ENCODE peak calls at places on chromosomes 5 and 9, in nine cellular contexts. R is nephron progenitor cell, I is transverse colon, G is AG04450, N is GM10248, C is uterus, O is AG04449, Y is choroid plexus epithelial cell, X is OCI-LY7. Z is an unnamed sample.

GRCh38 chr9:137390553-137391410 is 32.2 kb downstream of the EXD3 start:
- DNase-seq in G (no peak), I (peak), C (no peak), X (no peak), N (no peak), Y (no peak), O (no peak), R (no peak), Z (no peak)

GRCh38 chr5:65695896-65696295 is 26.0 kb downstream of the SGTB start:
- DNase-seq in O (no peak), N (no peak), R (no peak), C (no peak), G (no peak), I (no peak), Y (no peak), X (no peak), Z (no peak)

GRCh38 chr5:143851383-143851782 is 39.4 kb downstream of the HMHB1 start:
- DNase-seq in N (no peak), C (no peak), G (no peak), Y (no peak), O (no peak), R (no peak), X (no peak), I (no peak), Z (no peak)

GRCh38 chr5:103256178-103256577 is 2.4 kb upstream of the MACIR start:
- DNase-seq in N (no peak), C (no peak), X (no peak), Y (no peak), R (no peak), I (no peak), G (no peak), O (no peak), Z (no peak)

GRCh38 chr5:74040065-74040551 is 414.1 kb downstream of the ARHGEF28 start:
- DNase-seq in I (no peak), G (peak), C (no peak), R (no peak), N (no peak), X (no peak), O (peak), Y (peak), Z (no peak)

GRCh38 chr5:141677415-141677814 is 4.6 kb downstream of the ARAP3 start:
- DNase-seq in N (no peak), R (peak), Y (no peak), O (no peak), I (no peak), X (peak), C (no peak), G (no peak), Z (no peak)

GRCh38 chr5:135204151-135204600 is 170.1 kb upstream of the PITX1 start:
- DNase-seq in O (no peak), I (no peak), Y (no peak), G (no peak), R (no peak), C (no peak), N (no peak), X (peak), Z (no peak)

GRCh38 chr5:132662925-132663770 is 5.2 kb downstream of the IL13 start:
- DNase-seq in R (no peak), C (no peak), O (no peak), G (no peak), N (peak), Y (peak), I (no peak), X (peak), Z (peak)

GRCh38 chr9:13993482-13994267 is 320.3 kb downstream of the NFIB start:
- DNase-seq in X (no peak), N (no peak), C (no peak), I (no peak), Y (peak), G (no peak), O (no peak), R (no peak), Z (no peak)

GRCh38 chr9:36250079-36250478 is 8.2 kb downstream of the GNE start:
- DNase-seq in G (no peak), X (no peak), R (no peak), I (no peak), N (no peak), O (no peak), C (no peak), Y (no peak), Z (no peak)

GRCh38 chr5:167952278-167952990 is 339.0 kb upstream of the WWC1 start:
- DNase-seq in R (peak), C (no peak), N (no peak), O (no peak), G (no peak), I (no peak), X (no peak), Y (no peak), Z (no peak)

GRCh38 chr9:126439402-126439765 is 112.8 kb downstream of the MVB12B start:
- DNase-seq in G (peak), Y (peak), O (peak), X (no peak), R (no peak), C (no peak), N (no peak), I (no peak), Z (no peak)

GRCh38 chr5:136192526-136193395 is at the start of gene SMIM32:
- DNase-seq in Y (peak), I (peak), O (no peak), R (peak), N (peak), C (no peak), G (no peak), X (no peak), Z (peak)

GRCh38 chr9:69429281-69429680 is 104.3 kb downstream of the ENTREP1 start:
- DNase-seq in O (no peak), X (no peak), C (no peak), N (no peak), I (no peak), Y (no peak), R (no peak), G (no peak), Z (no peak)

GRCh38 chr9:18473551-18474279 is at the start of gene ADAMTSL1:
- DNase-seq in X (no peak), I (peak), Y (peak), O (no peak), G (no peak), N (no peak), C (peak), R (peak), Z (no peak)

GRCh38 chr5:80656425-80656824 is 1.6 kb upstream of the DHFR start:
- DNase-seq in Y (no peak), C (no peak), R (no peak), I (no peak), X (peak), G (no peak), O (no peak), N (no peak), Z (no peak)

GRCh38 chr9:4887556-4887955 is 94.8 kb downstream of the RCL1 start:
- DNase-seq in R (no peak), N (no peak), Y (no peak), G (no peak), X (no peak), O (peak), I (no peak), C (no peak), Z (no peak)

GRCh38 chr9:123682746-123683145 is 247.2 kb downstream of the DENND1A start:
- DNase-seq in N (no peak), Y (no peak), R (no peak), O (no peak), G (no peak), I (no peak), C (no peak), X (no peak), Z (no peak)

GRCh38 chr5:147482426-147483196 is 27.3 kb downstream of the DPYSL3 start:
- DNase-seq in Y (peak), G (no peak), X (no peak), N (no peak), C (no peak), I (no peak), R (no peak), O (no peak), Z (no peak)

DNA sequence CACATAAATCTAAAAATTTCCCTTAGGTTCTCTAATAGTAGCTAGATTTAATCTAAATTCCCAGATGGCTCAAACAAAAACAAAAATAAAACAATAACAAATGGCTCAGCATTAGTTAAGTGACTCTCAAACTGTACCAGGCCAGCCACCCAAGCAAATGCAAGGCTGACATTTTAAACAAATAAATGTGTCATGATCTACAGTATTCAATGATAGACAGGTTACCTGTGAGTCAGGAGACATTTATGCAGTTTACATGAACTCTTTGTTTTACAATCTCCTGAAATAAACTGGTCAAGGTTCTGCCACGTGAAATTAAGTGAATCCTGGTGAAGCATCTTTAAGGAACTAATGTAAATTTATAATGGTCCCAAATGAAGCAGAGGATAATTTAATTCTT is 580.2 kb upstream of the PTPRD start:
- DNase-seq in I (no peak), C (no peak), N (no peak), R (no peak), Y (no peak), O (no peak), X (no peak), G (no peak), Z (no peak)
- TF ChIP-seq CTCF in I (no peak), C (no peak), N (no peak), R (no peak), Y (no peak), O (no peak), X (no peak), G (no peak), Z (no peak)

GRCh38 chr9:109966643-109967368 is 186.8 kb downstream of the PALM2AKAP2 start:
- DNase-seq in N (peak), C (no peak), Y (no peak), R (no peak), O (no peak), G (no peak), I (no peak), X (peak), Z (peak)

GRCh38 chr9:109968332-109968657 is 188.3 kb downstream of the PALM2AKAP2 start:
- DNase-seq in Y (peak), G (no peak), R (no peak), N (peak), I (no peak), X (no peak), O (no peak), C (no peak), Z (peak)

GRCh38 chr9:109967651-109968331 is 187.8 kb downstream of the PALM2AKAP2 start:
- DNase-seq in X (no peak), I (no peak), Y (no peak), C (no peak), N (peak), G (no peak), O (no peak), R (no peak), Z (peak)

GRCh38 chr9:109969559-109970237 is 189.7 kb downstream of the PALM2AKAP2 start:
- DNase-seq in O (no peak), X (no peak), N (no peak), I (no peak), G (no peak), Y (peak), R (no peak), C (no peak), Z (no peak)

DNA sequence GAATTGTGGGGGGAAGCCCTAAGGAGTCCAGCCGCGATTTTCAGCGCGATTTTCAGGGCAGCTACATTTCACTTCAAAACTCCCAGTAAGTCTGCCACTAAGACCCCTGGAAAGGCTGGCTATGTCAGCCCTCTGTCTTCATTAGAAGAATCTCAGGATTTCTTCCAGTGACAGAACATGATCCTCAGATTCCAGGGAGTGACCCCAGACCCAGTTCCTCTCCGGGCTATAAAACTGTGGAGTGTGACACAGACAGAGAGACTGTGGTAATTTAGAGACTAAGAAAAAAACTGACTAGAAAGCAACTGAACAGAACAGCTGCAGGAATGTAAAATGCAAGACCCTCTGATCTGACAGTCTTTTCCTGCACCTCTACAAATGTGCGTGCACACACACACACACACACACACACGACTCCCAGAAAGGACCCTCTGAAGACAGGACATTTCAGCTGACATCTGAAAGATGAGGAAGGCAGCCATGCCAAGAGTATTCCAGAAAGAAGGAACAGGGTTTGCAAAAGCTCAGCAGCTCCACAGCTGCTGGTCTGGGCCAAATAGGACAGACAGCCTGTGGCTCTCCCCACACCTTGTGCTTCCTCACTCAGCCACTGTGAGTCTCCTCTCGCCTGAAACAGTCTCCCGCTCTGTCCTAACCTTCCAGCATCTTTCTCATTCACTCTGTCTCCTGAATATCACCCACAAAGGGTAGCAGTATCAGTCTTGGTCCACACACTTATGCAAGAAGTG is 188.9 kb downstream of the PALM2AKAP2 start:
- DNase-seq in O (no peak), I (no peak), N (no peak), X (peak), C (peak), R (peak), G (no peak), Y (peak), Z (no peak)
- TF ChIP-seq CTCF in O (peak), I (no peak), N (peak), X (peak), C (no peak), R (no peak), G (peak), Y (peak), Z (peak)

GRCh38 chr5:56302027-56302426 is 68.9 kb upstream of the ANKRD55 start:
- DNase-seq in G (no peak), I (no peak), C (no peak), N (no peak), R (no peak), Y (no peak), X (no peak), O (no peak), Z (no peak)

GRCh38 chr5:56301041-56301440 is 67.9 kb upstream of the ANKRD55 start:
- DNase-seq in C (no peak), I (no peak), N (no peak), O (no peak), Y (no peak), X (no peak), R (no peak), G (no peak), Z (no peak)

GRCh38 chr5:56305551-56305950 is 72.4 kb upstream of the ANKRD55 start:
- DNase-seq in Y (no peak), O (no peak), X (no peak), N (no peak), G (no peak), R (no peak), I (no peak), C (no peak), Z (no peak)

GRCh38 chr5:56305001-56305400 is 71.9 kb upstream of the ANKRD55 start:
- DNase-seq in X (no peak), G (no peak), Y (no peak), C (no peak), R (no peak), N (no peak), I (no peak), O (no peak), Z (no peak)

DNA sequence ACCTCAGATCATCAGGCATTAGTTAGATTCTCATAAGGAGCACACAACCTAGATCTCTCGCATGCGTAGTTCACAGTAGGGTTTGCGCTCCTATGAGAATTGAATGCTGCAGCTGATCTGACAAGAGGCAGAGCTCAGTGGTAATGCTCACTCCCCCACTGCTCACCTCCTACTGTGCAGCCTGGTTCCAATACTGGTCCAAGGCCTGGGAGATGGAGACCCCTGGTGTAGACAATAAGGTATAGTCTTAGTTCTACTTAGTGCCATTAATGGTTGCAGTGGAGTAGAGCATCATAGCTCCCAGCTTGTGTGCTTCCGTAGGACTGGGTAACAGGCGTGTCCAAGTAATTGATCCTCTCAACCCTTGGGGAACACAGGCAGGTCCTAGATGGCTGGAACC is 70.4 kb upstream of the ANKRD55 start:
- DNase-seq in O (no peak), R (no peak), N (no peak), I (no peak), C (no peak), Y (no peak), X (peak), G (no peak), Z (no peak)
- TF ChIP-seq CTCF in O (no peak), R (no peak), N (no peak), I (no peak), C (no peak), Y (peak), X (no peak), G (no peak), Z (no peak)

GRCh38 chr9:109560470-109561132 is 62.5 kb upstream of the PTPN3 start:
- DNase-seq in O (no peak), G (no peak), N (no peak), C (no peak), Y (no peak), R (no peak), X (no peak), I (no peak), Z (no peak)
- TF ChIP-seq CTCF in O (no peak), G (peak), N (no peak), C (no peak), Y (no peak), R (peak), X (no peak), I (no peak), Z (no peak)

DNA sequence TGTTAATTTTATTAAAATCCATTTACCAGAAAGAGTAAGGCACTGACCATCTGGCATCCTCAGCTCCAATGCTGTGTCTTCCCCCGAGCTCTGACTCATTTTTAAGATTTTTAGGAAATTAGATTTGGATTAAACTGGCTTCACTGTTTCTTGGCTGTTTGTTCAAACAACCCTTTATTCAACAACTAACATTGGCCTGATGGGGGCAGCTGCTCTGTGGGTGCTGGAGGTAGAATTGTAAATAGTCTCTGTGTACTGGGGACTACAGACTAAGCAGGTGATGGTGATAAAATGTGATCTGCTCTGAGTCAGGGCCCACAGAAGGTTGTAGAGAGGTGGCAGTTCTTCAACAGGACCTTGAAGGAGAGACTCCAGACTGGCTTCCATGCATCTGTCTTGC is 2.9 kb downstream of the RABEPK start:
- DNase-seq in X (no peak), R (no peak), I (no peak), C (no peak), O (no peak), G (no peak), N (no peak), Y (peak), Z (no peak)
- TF ChIP-seq CTCF in X (peak), R (no peak), I (no peak), C (no peak), O (no peak), G (peak), N (no peak), Y (peak), Z (no peak)